ENCODE peak calls at places on chromosomes 1 and 21, in ten cellular contexts. R is mesendoderm; E is OCI-LY7; V is pancreas; H is body of pancreas; W is fibroblast of lung; M is naive thymus-derived CD8-positive, alpha-beta T cell; A is posterior vena cava; G is GM04503; X is tibial artery. Q is an unnamed sample.

GRCh38 chr1:22447581-22448215 is 4.0 kb upstream of the ZBTB40 start:
- DNase-seq in R (peak; percentile 50), E (no peak), V (no peak), H (no peak), W (peak; percentile 84), M (no peak), A (no peak), G (peak; percentile 65), X (peak; percentile 70), Q (no peak)

GRCh38 chr21:42439284-42440186 is 35.8 kb downstream of the UBASH3A start:
- DNase-seq in R (no peak), E (no peak), V (no peak), H (no peak), W (no peak), M (no peak), A (peak; percentile 68), G (no peak), X (no peak), Q (no peak)

GRCh38 chr1:52209429-52209828 is 67.5 kb downstream of the ZFYVE9 start:
- DNase-seq in R (no peak), E (no peak), V (no peak), H (no peak), W (no peak), M (no peak), A (no peak), G (no peak), X (no peak), Q (no peak)

GRCh38 chr1:99728494-99729235 is 37.8 kb downstream of the FRRS1 start:
- DNase-seq in R (peak; percentile 78), E (peak; percentile 22), V (no peak), H (no peak), W (peak; percentile 28), M (no peak), A (no peak), G (no peak), X (no peak), Q (no peak)

GRCh38 chr1:41762251-41762650 is 156.5 kb downstream of the HIVEP3 start:
- DNase-seq in R (peak; percentile 28), E (no peak), V (no peak), H (no peak), W (no peak), M (no peak), A (peak; percentile 23), G (no peak), X (no peak), Q (no peak)

GRCh38 chr21:15183712-15184353 is 119.0 kb upstream of the NRIP1 start:
- DNase-seq in R (no peak), E (no peak), V (no peak), H (no peak), W (no peak), M (no peak), A (no peak), G (no peak), X (no peak), Q (no peak)

GRCh38 chr1:87155180-87155579 is 173.5 kb upstream of the LMO4 start:
- DNase-seq in R (no peak), E (no peak), V (no peak), H (no peak), W (no peak), M (no peak), A (no peak), G (no peak), X (no peak), Q (no peak)

GRCh38 chr21:40548134-40548533 is 298.8 kb downstream of the DSCAM start:
- DNase-seq in R (peak; percentile 55), E (no peak), V (no peak), H (no peak), W (no peak), M (no peak), A (no peak), G (no peak), X (no peak), Q (no peak)

GRCh38 chr1:25747046-25747705 is 52.8 kb upstream of the SELENON start:
- DNase-seq in R (no peak), E (no peak), V (peak; percentile 44), H (no peak), W (no peak), M (no peak), A (no peak), G (no peak), X (no peak), Q (no peak)

GRCh38 chr1:205530116-205530515 is 25.6 kb downstream of the CDK18 start:
- DNase-seq in R (no peak), E (no peak), V (no peak), H (no peak), W (no peak), M (no peak), A (no peak), G (no peak), X (no peak), Q (no peak)

GRCh38 chr1:224067621-224068457 is 46.1 kb upstream of the FBXO28 start:
- DNase-seq in R (no peak), E (no peak), V (no peak), H (no peak), W (peak; percentile 49), M (no peak), A (no peak), G (no peak), X (no peak), Q (no peak)

GRCh38 chr1:94974224-94974623 is 47.3 kb upstream of the CNN3 start:
- DNase-seq in R (no peak), E (no peak), V (no peak), H (no peak), W (peak; percentile 89), M (no peak), A (no peak), G (no peak), X (no peak), Q (no peak)

GRCh38 chr1:172530000-172530399 is 3.0 kb upstream of the SUCO start:
- DNase-seq in R (no peak), E (no peak), V (no peak), H (no peak), W (no peak), M (no peak), A (no peak), G (no peak), X (no peak), Q (no peak)

GRCh38 chr1:20588634-20589225 is at the start of gene CDA:
- DNase-seq in R (peak; percentile 42), E (no peak), V (no peak), H (no peak), W (no peak), M (no peak), A (no peak), G (no peak), X (no peak), Q (peak; percentile 86)

GRCh38 chr1:53470155-53470554 is 11.0 kb downstream of the DMRTB1 start:
- DNase-seq in R (peak; percentile 97), E (no peak), V (no peak), H (peak; percentile 57), W (peak; percentile 78), M (no peak), A (peak; percentile 92), G (peak; percentile 34), X (peak; percentile 72), Q (no peak)

GRCh38 chr1:244651956-244652698 is 799 bp upstream of the DESI2 start:
- DNase-seq in R (no peak), E (no peak), V (no peak), H (no peak), W (peak; percentile 47), M (peak; percentile 19), A (no peak), G (no peak), X (no peak), Q (no peak)

GRCh38 chr1:18923721-18924610 is 21.6 kb upstream of the ALDH4A1 start:
- DNase-seq in R (no peak), E (no peak), V (peak; percentile 51), H (no peak), W (no peak), M (no peak), A (no peak), G (no peak), X (peak; percentile 83), Q (no peak)

GRCh38 chr1:14314032-14314431 is 284.5 kb upstream of the KAZN start:
- DNase-seq in R (no peak), E (no peak), V (no peak), H (no peak), W (no peak), M (no peak), A (no peak), G (no peak), X (no peak), Q (no peak)

GRCh38 chr1:9553736-9554144 is 14.5 kb downstream of the SLC25A33 start:
- DNase-seq in R (no peak), E (no peak), V (no peak), H (no peak), W (no peak), M (no peak), A (no peak), G (no peak), X (peak; percentile 4), Q (no peak)

GRCh38 chr1:39635205-39635870 is 4.1 kb downstream of the HEYL start:
- DNase-seq in R (peak; percentile 32), E (no peak), V (no peak), H (peak; percentile 72), W (no peak), M (no peak), A (no peak), G (no peak), X (peak; percentile 92), Q (no peak)

GRCh38 chr1:27349784-27350672 is 8.2 kb downstream of the SYTL1 start:
- DNase-seq in R (peak; percentile 91), E (no peak), V (no peak), H (peak; percentile 66), W (peak; percentile 78), M (no peak), A (peak; percentile 90), G (no peak), X (no peak), Q (no peak)

GRCh38 chr1:117570988-117571409 is 34.8 kb upstream of the TENT5C start:
- DNase-seq in R (no peak), E (peak; percentile 16), V (no peak), H (peak; percentile 84), W (no peak), M (no peak), A (no peak), G (no peak), X (peak; percentile 42), Q (no peak)

GRCh38 chr1:11482186-11482585 is 3.2 kb downstream of the DISP3 start:
- DNase-seq in R (no peak), E (no peak), V (no peak), H (no peak), W (no peak), M (no peak), A (peak; percentile 28), G (no peak), X (no peak), Q (no peak)

GRCh38 chr1:157047064-157047410 is 1.5 kb upstream of the ARHGEF11 start:
- DNase-seq in R (peak; percentile 53), E (no peak), V (no peak), H (no peak), W (no peak), M (no peak), A (no peak), G (no peak), X (no peak), Q (no peak)

GRCh38 chr1:183103141-183103540 is 79.9 kb downstream of the LAMC1 start:
- DNase-seq in R (no peak), E (no peak), V (no peak), H (no peak), W (no peak), M (no peak), A (no peak), G (no peak), X (no peak), Q (no peak)

GRCh38 chr1:161305872-161306519 is 3.8 kb downstream of the MPZ start:
- DNase-seq in R (peak; percentile 98), E (peak; percentile 95), V (peak; percentile 93), H (peak; percentile 89), W (peak; percentile 47), M (peak; percentile 94), A (peak; percentile 93), G (no peak), X (peak; percentile 76), Q (peak; percentile 96)

GRCh38 chr1:157097692-157098091 is 1.9 kb downstream of the ETV3L start:
- DNase-seq in R (no peak), E (no peak), V (no peak), H (no peak), W (no peak), M (no peak), A (peak; percentile 50), G (no peak), X (peak; percentile 48), Q (peak; percentile 62)

GRCh38 chr1:30872033-30872947 is 36.3 kb downstream of the SDC3 start:
- DNase-seq in R (no peak), E (peak; percentile 28), V (no peak), H (no peak), W (no peak), M (no peak), A (no peak), G (no peak), X (no peak), Q (no peak)

Q was measured in cardiac septum.